ENCODE peak calls at places on chromosomes 7 and 10, in four cellular contexts. M, W, B and K are unnamed samples.
A peak's percentile ranks its signal among the peaks of the same experiment; 100 is the strongest.

GRCh38 chr7:46003161-46003560 is 82.1 kb upstream of the IGFBP3 start:
- DNase-seq in W (no peak), B (no peak), M (no peak), K (no peak)

GRCh38 chr10:101939273-101939635 is 95.7 kb upstream of the KCNIP2 start:
- DNase-seq in M (no peak), B (no peak), W (peak; percentile 37), K (no peak)

GRCh38 chr7:134289423-134289822 is 27.3 kb downstream of the SLC35B4 start:
- DNase-seq in B (no peak), M (no peak), W (no peak), K (no peak)

GRCh38 chr10:50526185-50526584 is 97.6 kb downstream of the SGMS1 start:
- DNase-seq in W (no peak), M (no peak), B (no peak), K (no peak)

GRCh38 chr10:55233090-55233489 is 432.1 kb upstream of the PCDH15 start:
- DNase-seq in M (no peak), W (no peak), B (no peak), K (no peak)

GRCh38 chr10:49844775-49845561 is 82.8 kb upstream of the OGDHL start:
- DNase-seq in M (no peak), B (no peak), W (no peak), K (no peak)

GRCh38 chr7:135486258-135486657 is 23.6 kb downstream of the CNOT4 start:
- DNase-seq in M (no peak), B (no peak), W (no peak), K (no peak)

GRCh38 chr10:30903397-30904138 is 128.1 kb downstream of the ZNF438 start:
- DNase-seq in B (no peak), M (no peak), W (no peak), K (no peak)

GRCh38 chr10:8049151-8049873 is 5.2 kb upstream of the GATA3 start:
- DNase-seq in W (no peak), B (no peak), M (no peak), K (peak; percentile 32)

GRCh38 chr7:116653646-116654045 is 18.4 kb upstream of the MET start:
- DNase-seq in W (no peak), M (no peak), B (no peak), K (no peak)

GRCh38 chr10:79498431-79498830 is 13.9 kb upstream of the EIF5AL1 start:
- DNase-seq in B (no peak), M (no peak), W (no peak), K (no peak)

GRCh38 chr10:69733791-69734261 is 67.9 kb upstream of the COL13A1 start:
- DNase-seq in M (no peak), W (no peak), B (no peak), K (no peak)

GRCh38 chr10:3774814-3775670 is 10.0 kb downstream of the KLF6 start:
- DNase-seq in B (no peak), W (no peak), M (peak; percentile 39), K (no peak)

GRCh38 chr7:106812027-106812643 is 52.9 kb upstream of the PIK3CG start:
- DNase-seq in B (peak; percentile 54), M (no peak), W (peak; percentile 11), K (no peak)

GRCh38 chr10:103564116-103564501 is 70.6 kb downstream of the NEURL1 start:
- DNase-seq in B (no peak), W (no peak), M (no peak), K (no peak)

GRCh38 chr7:103714377-103714927 is 268.4 kb upstream of the SLC26A5 start:
- DNase-seq in M (no peak), B (no peak), W (no peak), K (no peak)

GRCh38 chr7:44201813-44202212 is 1.0 kb downstream of the YKT6 start:
- DNase-seq in B (no peak), W (no peak), M (no peak), K (no peak)

GRCh38 chr7:130893441-130893894 is 159.5 kb upstream of the KLF14 start:
- DNase-seq in B (no peak), M (no peak), W (no peak), K (no peak)
- H3K36me3 ChIP-seq in B (peaks cover 58% of the 10 kb centered on the region), M (no peaks in the 10 kb centered on the region), W (peaks cover 14% of the 10 kb centered on the region), K (no peaks in the 10 kb centered on the region)

GRCh38 chr7:128311-129080 is 63.9 kb upstream of the FAM20C start:
- DNase-seq in M (no peak), B (no peak), W (no peak), K (no peak)

GRCh38 chr7:131111-132094 is 61.0 kb upstream of the FAM20C start:
- DNase-seq in W (no peak), M (peak; percentile 51), B (peak; percentile 73), K (no peak)

GRCh38 chr7:132095-132482 is 60.3 kb upstream of the FAM20C start:
- DNase-seq in M (no peak), W (no peak), B (no peak), K (no peak)

GRCh38 chr7:129363-130221 is 62.8 kb upstream of the FAM20C start:
- DNase-seq in B (no peak), M (no peak), W (no peak), K (no peak)

DNA sequence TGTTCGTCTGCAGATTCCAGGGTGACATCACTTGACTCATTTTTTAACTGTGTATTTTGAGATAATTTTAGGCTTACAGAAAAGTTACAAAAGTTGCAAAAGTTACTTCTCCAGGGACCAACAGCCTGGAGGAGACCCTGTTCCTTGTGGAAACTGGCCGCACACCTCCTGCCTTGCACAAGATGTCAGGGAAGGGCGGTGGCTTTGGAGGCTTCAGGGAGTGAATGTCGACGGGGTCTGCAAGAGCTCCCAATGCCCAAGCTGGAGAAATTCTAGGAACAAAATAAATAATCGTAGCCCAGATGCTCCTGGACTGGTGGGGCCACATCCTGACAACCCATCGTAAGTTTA is 62.2 kb upstream of the FAM20C start:
- DNase-seq in B (no peak), M (no peak), W (no peak), K (no peak)
- H3K4me3 ChIP-seq in B (no peak overlapping the region), M (peak overlapping the region; percentile 32), W (no peak overlapping the region), K (no peak overlapping the region)

DNA sequence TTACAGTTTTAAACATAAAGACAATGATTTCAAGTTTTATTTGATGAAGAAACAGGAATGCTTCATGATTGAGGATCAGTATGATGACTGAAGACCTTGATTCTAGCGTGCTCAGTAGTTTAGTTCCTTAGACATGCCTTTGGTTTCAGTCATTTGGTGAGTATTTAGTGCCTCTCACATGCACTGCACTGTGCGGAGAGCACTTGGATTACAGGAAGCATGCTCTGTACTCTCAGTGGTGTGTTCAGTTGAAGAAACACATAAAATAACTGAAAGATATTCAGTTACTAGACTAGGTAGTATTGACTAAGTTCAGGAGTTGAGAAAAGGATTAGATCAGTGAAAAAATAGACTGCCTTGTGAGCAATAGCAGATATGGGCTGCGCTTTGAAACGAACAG is 25.5 kb downstream of the RBM17 start:
- DNase-seq in B (no peak), M (no peak), W (no peak), K (no peak)
- H3K36me3 ChIP-seq in B (peaks cover 77% of the 10 kb centered on the region), M (peaks cover 15% of the 10 kb centered on the region), W (peaks cover 79% of the 10 kb centered on the region), K (peaks cover 46% of the 10 kb centered on the region)

GRCh38 chr7:157482011-157482410 is 145.2 kb downstream of the DNAJB6 start:
- DNase-seq in M (no peak), B (no peak), W (no peak), K (no peak)
- H3K4me3 ChIP-seq in M (no peak overlapping the region), B (no peak overlapping the region), W (no peak overlapping the region), K (no peak overlapping the region)

DNA sequence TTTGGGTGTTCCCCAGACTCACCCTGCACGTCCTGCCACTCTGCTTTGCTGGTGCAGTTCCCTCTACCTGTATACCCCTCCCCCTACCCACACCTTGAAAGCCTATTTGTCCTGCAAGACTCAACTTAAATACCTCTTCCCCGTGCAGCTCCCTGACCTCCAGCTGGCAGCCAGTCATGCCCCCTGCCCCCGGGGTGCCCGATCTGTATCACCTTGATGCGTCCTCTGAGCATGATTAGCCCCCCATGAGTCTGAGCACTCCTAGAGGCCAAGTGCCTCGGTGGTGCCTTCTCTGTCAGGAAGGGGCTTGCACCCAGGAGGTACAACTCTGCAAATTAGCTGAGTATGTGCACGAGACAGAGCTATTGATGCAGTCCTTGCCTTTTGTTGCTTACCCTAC is 95.1 kb downstream of the RGS10 start:
- DNase-seq in B (no peak), M (no peak), W (no peak), K (no peak)
- H3K36me3 ChIP-seq in B (peaks cover 76% of the 10 kb centered on the region), M (no peaks in the 10 kb centered on the region), W (no peaks in the 10 kb centered on the region), K (peaks cover 5% of the 10 kb centered on the region)

GRCh38 chr7:22726345-22726848 is 603 bp upstream of the IL6 start:
- DNase-seq in W (peak; percentile 70), M (peak; percentile 35), B (peak; percentile 66), K (peak; percentile 63)
- H3K4me3 ChIP-seq in W (no peak overlapping the region), M (peak overlapping the region; percentile 60), B (peak overlapping the region; percentile 56), K (no peak overlapping the region)

GRCh38 chr7:137903382-137904169 is 56.8 kb upstream of the DGKI start:
- DNase-seq in W (peak; percentile 83), B (no peak), M (peak; percentile 21), K (peak; percentile 54)
- H3K36me3 ChIP-seq in W (peaks cover 54% of the 10 kb centered on the region), B (peaks cover 89% of the 10 kb centered on the region), M (peaks cover 9% of the 10 kb centered on the region), K (peaks cover 9% of the 10 kb centered on the region)

GRCh38 chr10:52774182-52774581 is 1.6 kb upstream of the MBL2 start:
- DNase-seq in M (no peak), W (no peak), B (no peak), K (no peak)

GRCh38 chr10:52770904-52771303 is 1.7 kb downstream of the MBL2 start:
- DNase-seq in W (no peak), B (no peak), M (no peak), K (no peak)

GRCh38 chr10:52772623-52773022 is at the start of gene MBL2:
- DNase-seq in M (no peak), B (no peak), W (no peak), K (no peak)

GRCh38 chr10:52769966-52770365 is 2.6 kb downstream of the MBL2 start:
- DNase-seq in W (no peak), B (no peak), M (no peak), K (no peak)

GRCh38 chr10:52771534-52772455 is 789 bp downstream of the MBL2 start:
- DNase-seq in B (no peak), M (no peak), W (no peak), K (no peak)
- H3K4me3 ChIP-seq in B (no peak overlapping the region), M (no peak overlapping the region), W (no peak overlapping the region), K (no peak overlapping the region)

GRCh38 chr7:55173671-55174070 is 154.9 kb downstream of the EGFR start:
- DNase-seq in B (no peak), M (no peak), W (no peak), K (no peak)
- H3K36me3 ChIP-seq in B (peaks cover 97% of the 10 kb centered on the region), M (peaks cover 4% of the 10 kb centered on the region), W (no peaks in the 10 kb centered on the region), K (no peaks in the 10 kb centered on the region)